ENCODE peak calls at places on chromosomes 5 and 9, in four cellular contexts. B, G, L and M are unnamed samples.

GRCh38 chr5:139177809-139178581 is 20.2 kb downstream of the SIL1 start:
- DNase-seq in B (no peak), G (no peak), L (no peak), M (no peak)

GRCh38 chr5:91328743-91329142 is 54.4 kb downstream of the ARRDC3 start:
- DNase-seq in L (no peak), G (no peak), B (peak; percentile 27), M (no peak)

GRCh38 chr5:96968074-96968473 is 32.2 kb downstream of the LNPEP start:
- DNase-seq in L (no peak), G (peak; percentile 63), B (no peak), M (no peak)

GRCh38 chr9:96487949-96488348 is 38.0 kb downstream of the HABP4 start:
- DNase-seq in L (no peak), G (no peak), B (no peak), M (no peak)

GRCh38 chr5:139658928-139659667 is 10.9 kb downstream of the CXXC5 start:
- DNase-seq in B (peak; percentile 81), L (peak; percentile 34), G (peak; percentile 82), M (no peak)

GRCh38 chr9:5915438-5915837 is 24.7 kb downstream of the MLANA start:
- DNase-seq in G (no peak), L (no peak), B (no peak), M (no peak)

GRCh38 chr5:2892601-2893000 is 141.1 kb upstream of the IRX2 start:
- DNase-seq in B (no peak), G (no peak), L (no peak), M (no peak)

GRCh38 chr5:31767335-31768031 is 128.6 kb downstream of the PDZD2 start:
- DNase-seq in L (no peak), B (no peak), G (no peak), M (no peak)

GRCh38 chr5:395156-395920 is 47.6 kb upstream of the EXOC3 start:
- DNase-seq in G (peak; percentile 61), B (no peak), L (no peak), M (no peak)

GRCh38 chr9:15113288-15113687 is 193.7 kb downstream of the TTC39B start:
- DNase-seq in B (no peak), G (no peak), L (no peak), M (no peak)

GRCh38 chr5:168057905-168058304 is 233.5 kb upstream of the WWC1 start:
- DNase-seq in L (no peak), G (no peak), B (no peak), M (no peak)

GRCh38 chr9:22037954-22038690 is 29.0 kb upstream of the CDKN2B start:
- DNase-seq in L (peak; percentile 46), B (no peak), G (peak; percentile 59), M (no peak)

GRCh38 chr5:72152506-72152905 is 45.2 kb downstream of the MAP1B start:
- DNase-seq in G (peak; percentile 66), B (no peak), L (no peak), M (no peak)

GRCh38 chr9:129333961-129334743 is 156.1 kb upstream of the IER5L start:
- DNase-seq in L (no peak), B (peak; percentile 95), G (peak; percentile 98), M (no peak)

GRCh38 chr9:133540336-133541025 is 6.0 kb downstream of the ADAMTSL2 start:
- DNase-seq in B (no peak), L (no peak), G (no peak), M (no peak)

GRCh38 chr5:75670571-75670970 is 46.7 kb downstream of the POC5 start:
- DNase-seq in L (no peak), G (no peak), B (no peak), M (no peak)

GRCh38 chr9:124183772-124184171 is 74.0 kb upstream of the NEK6 start:
- DNase-seq in L (no peak), B (no peak), G (no peak), M (no peak)

GRCh38 chr5:71693828-71694427 is 25.1 kb upstream of the CARTPT start:
- DNase-seq in G (peak; percentile 5), B (peak; percentile 57), L (no peak), M (no peak)

GRCh38 chr9:87512321-87512720 is 14.7 kb downstream of the DAPK1 start:
- DNase-seq in G (no peak), B (no peak), L (no peak), M (no peak)

GRCh38 chr9:134628354-134628736 is 13.3 kb upstream of the COL5A1 start:
- DNase-seq in L (no peak), B (no peak), G (no peak), M (no peak)

GRCh38 chr9:136890661-136891060 is 4.3 kb downstream of the TRAF2 start:
- DNase-seq in L (no peak), B (no peak), G (no peak), M (no peak)

GRCh38 chr5:9898319-9898718 is 268.2 kb upstream of the TAS2R1 start:
- DNase-seq in B (no peak), L (no peak), G (peak; percentile 36), M (no peak)

GRCh38 chr5:40333459-40334241 is 346.1 kb upstream of the PTGER4 start:
- DNase-seq in B (no peak), G (peak; percentile 63), L (no peak), M (no peak)

GRCh38 chr5:112973036-112973435 is 3.6 kb upstream of the DCP2 start:
- DNase-seq in G (no peak), B (no peak), L (no peak), M (no peak)

GRCh38 chr9:98908897-98909634 is 34.6 kb upstream of the COL15A1 start:
- DNase-seq in B (no peak), L (no peak), G (peak; percentile 88), M (no peak)

GRCh38 chr5:73135429-73136276 is 15.3 kb downstream of the TMEM171 start:
- DNase-seq in B (peak; percentile 32), G (peak; percentile 50), L (no peak), M (no peak)

GRCh38 chr9:108662090-108662875 is 193.5 kb downstream of the ACTL7B start:
- DNase-seq in G (no peak), B (no peak), L (no peak), M (no peak)

GRCh38 chr9:87443461-87443860 is 54.2 kb upstream of the DAPK1 start:
- DNase-seq in L (no peak), B (no peak), G (no peak), M (no peak)

GRCh38 chr5:77643654-77644404 is 5.3 kb upstream of the OTP start:
- DNase-seq in L (no peak), G (no peak), B (no peak), M (no peak)

GRCh38 chr9:88011005-88011766 is 36.9 kb upstream of the CDK20 start:
- DNase-seq in L (no peak), B (peak; percentile 16), G (no peak), M (no peak)

GRCh38 chr9:90102292-90102901 is 497.6 kb downstream of the GADD45G start:
- DNase-seq in B (peak; percentile 80), L (peak; percentile 59), G (peak; percentile 86), M (no peak)

GRCh38 chr5:134708301-134708700 is 30.0 kb upstream of the CAMLG start:
- DNase-seq in B (no peak), G (no peak), L (no peak), M (no peak)

GRCh38 chr5:54663876-54664275 is 146.3 kb downstream of the SNX18 start:
- DNase-seq in G (peak; percentile 92), L (no peak), B (no peak), M (no peak)

GRCh38 chr9:37408933-37409710 is 13.4 kb upstream of the GRHPR start:
- DNase-seq in L (no peak), B (no peak), G (no peak), M (no peak)

GRCh38 chr5:148483750-148484149 is 100.0 kb downstream of the FBXO38 start:
- DNase-seq in G (no peak), L (no peak), B (no peak), M (no peak)

GRCh38 chr5:140565024-140565779 is 574 bp downstream of the SLC35A4 start:
- DNase-seq in L (no peak), B (no peak), G (no peak), M (no peak)

GRCh38 chr9:75891277-75892167 is 1.0 kb downstream of the PCSK5 start:
- DNase-seq in B (peak; percentile 40), G (peak; percentile 55), L (no peak), M (no peak)

GRCh38 chr9:119963798-119964372 is 594.6 kb upstream of the BRINP1 start:
- DNase-seq in L (no peak), G (peak; percentile 89), B (no peak), M (no peak)